ENCODE peak calls at places on chromosome 22, in eight cellular contexts. H, Z, P, W, C, D, R and U are unnamed samples. For H3K9me3, the result is how much of the 10 kb centered on the place peaks cover.

GRCh38 chr22:19117111-19117512 is 5.1 kb downstream of the DGCR2 start:
- DNase-seq in H (peak), Z (no peak), P (no peak), W (no peak), C (no peak), D (no peak), R (peak), U (no peak)

GRCh38 chr22:39664485-39665200 is 94.1 kb downstream of the CACNA1I start:
- DNase-seq in H (peak), Z (no peak), P (no peak), W (peak), C (no peak), D (no peak), R (peak), U (no peak)

GRCh38 chr22:45159652-45160462 is 3.9 kb upstream of the NUP50 start:
- DNase-seq in H (peak), Z (no peak), P (peak), W (no peak), C (no peak), D (peak), R (peak), U (no peak)

GRCh38 chr22:20316217-20316843 is 3.5 kb downstream of the DGCR6L start:
- DNase-seq in H (no peak), Z (no peak), P (no peak), W (no peak), C (no peak), D (no peak), R (no peak), U (no peak)

GRCh38 chr22:37282385-37282677 is at the start of gene CYTH4:
- DNase-seq in H (peak), Z (no peak), P (no peak), W (no peak), C (no peak), D (no peak), R (no peak), U (no peak)

GRCh38 chr22:42473484-42474193 is 41.4 kb upstream of the NFAM1 start:
- DNase-seq in H (no peak), Z (no peak), P (peak), W (peak), C (no peak), D (peak), R (peak), U (peak)

GRCh38 chr22:29359469-29359868 is 28.9 kb downstream of the AP1B1 start:
- DNase-seq in H (peak), Z (no peak), P (peak), W (no peak), C (peak), D (peak), R (peak), U (no peak)

GRCh38 chr22:25139062-25139461 is 60.6 kb upstream of the CRYBB3 start:
- DNase-seq in H (peak), Z (no peak), P (no peak), W (no peak), C (no peak), D (no peak), R (no peak), U (no peak)

GRCh38 chr22:20111045-20111688 is 4.7 kb upstream of the RANBP1 start:
- DNase-seq in H (no peak), Z (no peak), P (peak), W (no peak), C (no peak), D (no peak), R (peak), U (no peak)

GRCh38 chr22:43247546-43248260 is 60.8 kb upstream of the TTLL12 start:
- DNase-seq in H (no peak), Z (no peak), P (no peak), W (no peak), C (no peak), D (no peak), R (no peak), U (no peak)

GRCh38 chr22:43039800-43040199 is 24.9 kb upstream of the PACSIN2 start:
- DNase-seq in H (no peak), Z (no peak), P (no peak), W (no peak), C (no peak), D (no peak), R (no peak), U (no peak)

GRCh38 chr22:24730864-24731263 is 43.7 kb downstream of the PIWIL3 start:
- DNase-seq in H (no peak), Z (no peak), P (no peak), W (no peak), C (no peak), D (no peak), R (no peak), U (no peak)

GRCh38 chr22:36363378-36363931 is 24.3 kb downstream of the MYH9 start:
- DNase-seq in H (peak), Z (no peak), P (no peak), W (no peak), C (no peak), D (no peak), R (no peak), U (no peak)

GRCh38 chr22:43970037-43970747 is 14.9 kb downstream of the SAMM50 start:
- DNase-seq in H (no peak), Z (no peak), P (no peak), W (no peak), C (no peak), D (no peak), R (no peak), U (no peak)

GRCh38 chr22:25362215-25362882 is 142.9 kb downstream of the CRYBB2 start:
- DNase-seq in H (peak), Z (no peak), P (peak), W (peak), C (peak), D (peak), R (peak), U (no peak)

GRCh38 chr22:41354979-41355378 is 26.8 kb upstream of the TEF start:
- DNase-seq in H (no peak), Z (no peak), P (no peak), W (no peak), C (no peak), D (no peak), R (no peak), U (no peak)

GRCh38 chr22:40153186-40153585 is 24.5 kb upstream of the TNRC6B start:
- DNase-seq in H (no peak), Z (no peak), P (no peak), W (no peak), C (no peak), D (no peak), R (peak), U (no peak)

GRCh38 chr22:25419247-25420113 is 145.0 kb upstream of the GRK3 start:
- DNase-seq in H (peak), Z (no peak), P (no peak), W (no peak), C (no peak), D (no peak), R (no peak), U (no peak)

GRCh38 chr22:41021039-41021654 is 70.0 kb downstream of the RBX1 start:
- DNase-seq in H (peak), Z (no peak), P (no peak), W (no peak), C (peak), D (no peak), R (no peak), U (no peak)

GRCh38 chr22:43570531-43571144 is 158.8 kb downstream of the MPPED1 start:
- DNase-seq in H (no peak), Z (no peak), P (no peak), W (no peak), C (no peak), D (no peak), R (peak), U (no peak)

GRCh38 chr22:36811094-36811797 is 5.6 kb downstream of the PVALB start:
- DNase-seq in H (no peak), Z (no peak), P (no peak), W (no peak), C (no peak), D (no peak), R (no peak), U (no peak)

GRCh38 chr22:28883917-28884753 is 763 bp downstream of the ZNRF3 start:
- DNase-seq in H (peak), Z (no peak), P (peak), W (peak), C (peak), D (peak), R (peak), U (no peak)

GRCh38 chr22:32565002-32565339 is 90.4 kb downstream of the FBXO7 start:
- DNase-seq in H (no peak), Z (no peak), P (no peak), W (no peak), C (no peak), D (no peak), R (no peak), U (no peak)

GRCh38 chr22:29704528-29705285 is 15.1 kb upstream of the CABP7 start:
- DNase-seq in H (peak), Z (no peak), P (peak), W (no peak), C (no peak), D (peak), R (no peak), U (peak)

GRCh38 chr22:36486619-36487384 is 5.4 kb upstream of the TXN2 start:
- DNase-seq in H (peak), Z (no peak), P (peak), W (no peak), C (no peak), D (peak), R (peak), U (no peak)

GRCh38 chr22:20107471-20107901 is 8.4 kb upstream of the RANBP1 start:
- DNase-seq in H (no peak), Z (no peak), P (no peak), W (no peak), C (no peak), D (no peak), R (no peak), U (no peak)

GRCh38 chr22:46057762-46058420 is 80.9 kb upstream of the WNT7B start:
- DNase-seq in H (peak), Z (no peak), P (no peak), W (no peak), C (peak), D (peak), R (no peak), U (no peak)

GRCh38 chr22:43008921-43009320 is 6.0 kb downstream of the PACSIN2 start:
- DNase-seq in H (no peak), Z (no peak), P (no peak), W (no peak), C (no peak), D (no peak), R (no peak), U (no peak)

GRCh38 chr22:19923914-19924513 is 17.6 kb upstream of the COMT start:
- DNase-seq in H (no peak), Z (no peak), P (no peak), W (no peak), C (no peak), D (no peak), R (no peak), U (no peak)

GRCh38 chr22:42434748-42435425 is 2.7 kb upstream of the NFAM1 start:
- DNase-seq in H (no peak), Z (no peak), P (no peak), W (no peak), C (no peak), D (no peak), R (no peak), U (no peak)

GRCh38 chr22:39663751-39664150 is 93.2 kb downstream of the CACNA1I start:
- DNase-seq in H (no peak), Z (no peak), P (peak), W (no peak), C (no peak), D (no peak), R (no peak), U (no peak)

GRCh38 chr22:19232620-19233019 is 54.1 kb upstream of the SLC25A1 start:
- DNase-seq in H (no peak), Z (no peak), P (no peak), W (no peak), C (no peak), D (peak), R (no peak), U (no peak)

GRCh38 chr22:45648320-45649070 is 23.1 kb upstream of the ATXN10 start:
- DNase-seq in H (no peak), Z (no peak), P (no peak), W (no peak), C (no peak), D (no peak), R (no peak), U (no peak)

GRCh38 chr22:45400046-45400445 is 13.4 kb downstream of the SMC1B start:
- DNase-seq in H (no peak), Z (no peak), P (no peak), W (no peak), C (no peak), D (no peak), R (no peak), U (no peak)

GRCh38 chr22:35430897-35431322 is 31.0 kb downstream of the MCM5 start:
- DNase-seq in H (peak), Z (no peak), P (peak), W (peak), C (peak), D (peak), R (peak), U (peak)

GRCh38 chr22:38489561-38490133 is 16.5 kb downstream of the DDX17 start:
- DNase-seq in H (no peak), Z (no peak), P (no peak), W (no peak), C (no peak), D (no peak), R (no peak), U (no peak)
- H3K27ac ChIP-seq in H (no peak), Z (no peak), P (peak), W (no peak), C (no peak), D (peak), R (no peak), U (no peak)

GRCh38 chr22:49053574-49053973 is 774.1 kb downstream of the BRD1 start:
- DNase-seq in H (no peak), Z (no peak), P (no peak), W (no peak), C (no peak), D (no peak), R (no peak), U (no peak)
- H3K9me3 ChIP-seq in H (under half), Z (under half), P (under half), W (under half), C (under half), D (under half), R (under half), U (half or more)

DNA sequence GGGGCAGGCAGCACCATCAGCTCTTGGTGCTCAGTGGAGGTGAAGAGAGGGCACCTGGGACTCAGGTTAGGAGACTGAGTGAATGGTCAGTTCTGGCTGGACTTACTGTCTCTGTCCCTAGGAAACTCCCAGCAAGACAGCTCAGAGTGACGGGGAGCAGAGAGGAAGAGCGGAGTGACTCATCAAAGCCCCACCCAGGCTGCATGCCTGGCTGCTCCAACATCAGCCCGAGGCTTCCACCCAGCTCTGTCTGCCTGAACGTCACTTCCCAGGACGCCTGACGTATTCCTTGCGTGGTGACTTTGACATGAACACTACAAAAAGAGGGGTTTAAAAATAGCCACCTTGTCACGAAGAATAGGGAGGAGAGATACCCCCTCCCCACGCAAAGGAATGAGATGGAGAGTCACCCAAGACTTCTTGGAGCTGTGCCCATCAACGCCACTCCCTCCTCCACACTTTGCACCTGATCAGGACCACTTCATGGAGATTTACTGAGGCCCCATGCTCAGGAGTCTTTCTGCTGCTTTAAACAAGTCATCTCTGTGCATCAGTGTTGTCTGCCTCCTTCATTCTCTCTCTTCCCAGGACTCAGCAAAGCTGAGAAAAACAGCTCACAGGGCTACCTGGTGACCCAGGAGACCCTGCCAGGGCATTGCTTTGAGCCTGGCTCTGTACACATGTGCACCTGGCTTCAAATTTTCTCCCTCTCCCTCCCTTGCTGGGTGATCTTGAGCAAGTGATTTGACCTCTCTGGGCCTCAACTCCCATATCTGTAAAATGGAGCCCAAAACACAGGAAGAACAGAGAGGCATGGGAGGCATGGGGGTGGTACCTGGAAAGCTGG is 83.1 kb downstream of the MN1 start:
- DNase-seq in H (no peak), Z (no peak), P (peak), W (no peak), C (peak), D (peak), R (no peak), U (peak)
- H3K27ac ChIP-seq in H (peak), Z (peak), P (peak), W (no peak), C (peak), D (peak), R (no peak), U (peak)

GRCh38 chr22:27476318-27476717 is 325.2 kb downstream of the MN1 start:
- DNase-seq in H (no peak), Z (no peak), P (no peak), W (no peak), C (no peak), D (no peak), R (no peak), U (no peak)
- H3K9me3 ChIP-seq in H (under half), Z (under half), P (under half), W (under half), C (under half), D (under half), R (under half), U (under half)

GRCh38 chr22:49996532-49997220 is 15.9 kb downstream of the IL17REL start:
- DNase-seq in H (peak), Z (no peak), P (no peak), W (no peak), C (no peak), D (no peak), R (no peak), U (no peak)
- H3K27ac ChIP-seq in H (no peak), Z (no peak), P (peak), W (no peak), C (no peak), D (no peak), R (no peak), U (no peak)

DNA sequence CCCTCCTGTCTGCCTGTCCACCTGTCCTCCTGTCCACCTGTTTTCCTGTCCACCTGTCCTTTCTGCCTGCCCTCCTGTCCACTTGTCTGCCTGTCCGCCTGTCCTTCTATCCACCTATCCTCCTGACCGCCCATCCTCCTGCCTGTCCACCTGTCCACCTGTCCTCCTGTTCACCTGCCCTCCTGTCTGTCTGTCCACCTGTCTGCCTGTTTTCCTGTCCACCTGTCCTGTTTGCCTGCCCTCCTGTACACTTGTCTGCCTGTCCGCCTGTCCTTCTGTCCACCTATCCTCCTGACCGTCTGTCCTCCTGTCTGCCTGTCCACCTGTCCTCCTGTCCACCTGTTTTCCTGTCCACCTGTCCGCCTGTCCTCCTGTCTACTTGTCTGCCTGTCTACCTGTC is 682.8 kb downstream of the TBC1D22A start:
- DNase-seq in H (no peak), Z (no peak), P (no peak), W (no peak), C (no peak), D (no peak), R (no peak), U (no peak)
- H3K9me3 ChIP-seq in H (under half), Z (under half), P (under half), W (under half), C (under half), D (under half), R (under half), U (half or more)

DNA sequence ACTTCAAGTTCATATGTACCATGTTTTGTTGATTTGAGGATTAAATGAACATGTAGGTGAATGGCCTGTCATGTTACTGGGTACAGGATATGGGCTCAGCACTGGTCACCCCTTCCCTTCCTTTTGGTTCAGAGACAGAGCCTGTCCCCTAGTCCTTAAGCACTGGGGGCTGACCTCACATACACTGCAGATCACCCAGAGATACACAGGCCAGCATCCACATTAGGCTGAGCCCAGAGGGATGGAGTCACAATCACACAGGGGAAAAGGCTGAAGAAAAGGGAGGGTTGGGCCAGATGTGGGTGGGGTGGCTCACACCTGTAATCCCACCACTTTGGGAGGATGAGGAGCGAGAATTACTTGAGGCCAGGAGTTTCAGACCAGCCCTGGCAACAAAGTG is 62.3 kb downstream of the IGLL5 start:
- DNase-seq in H (no peak), Z (no peak), P (no peak), W (no peak), C (no peak), D (no peak), R (no peak), U (no peak)
- H3K27ac ChIP-seq in H (no peak), Z (no peak), P (no peak), W (no peak), C (no peak), D (no peak), R (no peak), U (no peak)

DNA sequence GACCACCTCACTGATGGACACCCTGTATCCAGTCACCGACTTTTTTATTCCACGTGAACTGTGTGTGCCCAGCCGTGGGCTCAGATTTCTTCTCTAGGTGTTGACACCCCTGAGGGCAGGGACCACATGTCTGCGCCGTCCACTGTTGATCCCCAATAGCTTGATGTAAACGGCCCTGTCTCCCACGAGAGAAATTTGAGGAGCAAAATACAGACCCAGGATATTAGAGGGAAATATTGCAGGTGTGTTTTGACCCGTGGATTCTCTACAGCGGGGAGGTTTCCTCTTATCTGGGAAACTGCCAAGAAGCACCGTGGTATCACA is 437.5 kb downstream of the TBC1D22A start:
- DNase-seq in H (no peak), Z (no peak), P (no peak), W (no peak), C (no peak), D (no peak), R (no peak), U (no peak)
- H3K9me3 ChIP-seq in H (under half), Z (under half), P (under half), W (under half), C (under half), D (under half), R (under half), U (under half)